ENCODE peak calls at places on chromosome 6, in nine cellular contexts. I is GM23338, R is transverse colon, A is H1, Q is sigmoid colon, J is endothelial cell of umbilical vein, C is breast epithelium, E is GM12892, Y is HepG2. M is an unnamed sample.

GRCh38 chr6:143449731-143450452 is 603 bp downstream of the ADAT2 start:
- DNase-seq in Q (no peak), A (no peak), Y (peak), J (peak), E (no peak), R (peak), I (peak), C (no peak), M (no peak)

GRCh38 chr6:28775052-28775376 is 148.8 kb downstream of the TRIM27 start:
- DNase-seq in Q (no peak), E (no peak), I (no peak), R (no peak), A (no peak), J (no peak), Y (no peak), C (no peak), M (no peak)

GRCh38 chr6:53651764-53652401 is 13.7 kb downstream of the KLHL31 start:
- DNase-seq in I (peak), J (peak), C (peak), R (peak), Q (peak), Y (peak), A (peak), E (peak), M (peak)

GRCh38 chr6:24614048-24614420 is 32.0 kb downstream of the KIAA0319 start:
- DNase-seq in R (no peak), E (no peak), J (no peak), C (no peak), I (no peak), A (no peak), Y (no peak), Q (no peak), M (no peak)

GRCh38 chr6:170006524-170007467 is 255.4 kb downstream of the ERMARD start:
- DNase-seq in Q (peak), C (no peak), Y (no peak), R (no peak), I (peak), A (peak), E (no peak), J (no peak), M (no peak)

GRCh38 chr6:111667921-111668320 is 62.2 kb upstream of the TRAF3IP2 start:
- DNase-seq in A (no peak), Q (no peak), I (no peak), C (no peak), J (no peak), E (no peak), Y (no peak), R (no peak), M (no peak)

GRCh38 chr6:10542135-10542689 is 21.1 kb downstream of the GCNT2 start:
- DNase-seq in R (no peak), Y (no peak), J (no peak), A (no peak), E (no peak), C (no peak), Q (no peak), I (no peak), M (no peak)

GRCh38 chr6:160135922-160136655 is 14.5 kb downstream of the SLC22A1 start:
- DNase-seq in R (no peak), E (no peak), C (no peak), Y (no peak), J (no peak), A (no peak), Q (no peak), I (no peak), M (no peak)

GRCh38 chr6:83870649-83871048 is 11.2 kb downstream of the CYB5R4 start:
- DNase-seq in Q (no peak), J (no peak), I (no peak), R (no peak), E (no peak), Y (peak), C (no peak), A (no peak), M (no peak)

GRCh38 chr6:29531668-29532067 is 27.9 kb downstream of the UBD start:
- DNase-seq in R (no peak), E (no peak), C (no peak), A (no peak), Q (no peak), J (no peak), I (no peak), Y (no peak), M (no peak)

GRCh38 chr6:158026054-158026900 is 44.6 kb downstream of the SYNJ2 start:
- DNase-seq in A (no peak), C (no peak), R (peak), E (peak), Y (peak), Q (peak), J (peak), I (peak), M (peak)

GRCh38 chr6:104531591-104531990 is 328.1 kb downstream of the HACE1 start:
- DNase-seq in Y (no peak), C (no peak), A (no peak), E (no peak), Q (no peak), R (no peak), I (no peak), J (no peak), M (no peak)

GRCh38 chr6:40352006-40352405 is 235.2 kb downstream of the LRFN2 start:
- DNase-seq in A (no peak), I (no peak), Q (peak), C (no peak), R (no peak), J (no peak), Y (no peak), E (no peak), M (no peak)

GRCh38 chr6:163533443-163533842 is 118.9 kb downstream of the QKI start:
- DNase-seq in Q (no peak), J (peak), I (no peak), E (no peak), R (no peak), Y (peak), A (no peak), C (no peak), M (no peak)

GRCh38 chr6:87664943-87665342 is 37.1 kb downstream of the AKIRIN2 start:
- DNase-seq in I (no peak), A (no peak), R (no peak), J (no peak), Q (no peak), C (no peak), E (no peak), Y (no peak), M (no peak)

GRCh38 chr6:127420558-127420957 is 38.6 kb downstream of the KIAA0408 start:
- DNase-seq in Q (peak), I (peak), Y (peak), E (peak), C (no peak), A (peak), R (peak), J (peak), M (peak)

GRCh38 chr6:45697605-45698004 is 318.1 kb downstream of the CLIC5 start:
- DNase-seq in I (no peak), E (no peak), A (no peak), Y (no peak), J (no peak), R (no peak), Q (no peak), C (no peak), M (no peak)

GRCh38 chr6:35321091-35321490 is 21.3 kb upstream of the PPARD start:
- DNase-seq in J (no peak), I (no peak), A (no peak), R (no peak), C (no peak), Y (no peak), Q (no peak), E (no peak), M (no peak)

GRCh38 chr6:150764638-150765456 is 100.7 kb upstream of the MTHFD1L start:
- DNase-seq in C (no peak), I (no peak), J (no peak), A (no peak), Q (no peak), Y (no peak), E (no peak), R (no peak), M (no peak)

GRCh38 chr6:107642348-107643347 is 152.7 kb downstream of the SOBP start:
- DNase-seq in A (no peak), C (no peak), I (no peak), E (no peak), Y (no peak), J (no peak), R (no peak), Q (no peak), M (no peak)

GRCh38 chr6:39876826-39877225 is 57.4 kb downstream of the MOCS1 start:
- DNase-seq in Y (no peak), E (no peak), J (no peak), R (no peak), Q (no peak), A (no peak), I (no peak), C (no peak), M (no peak)

GRCh38 chr6:33929575-33930288 is 125.9 kb upstream of the MLN start:
- DNase-seq in E (no peak), I (no peak), J (no peak), R (no peak), C (no peak), A (no peak), Q (no peak), Y (no peak), M (no peak)

GRCh38 chr6:44104661-44105060 is 22.6 kb downstream of the MRPL14 start:
- DNase-seq in C (no peak), Y (no peak), I (no peak), J (peak), R (no peak), Q (no peak), E (no peak), A (no peak), M (no peak)

GRCh38 chr6:161356167-161356844 is 82.4 kb upstream of the AGPAT4 start:
- DNase-seq in J (no peak), E (no peak), Q (no peak), I (no peak), Y (no peak), A (no peak), C (no peak), R (no peak), M (no peak)

GRCh38 chr6:118644007-118644406 is 7.4 kb downstream of the CEP85L start:
- DNase-seq in I (no peak), Y (no peak), R (no peak), E (no peak), C (no peak), A (no peak), Q (no peak), J (no peak), M (no peak)

GRCh38 chr6:125795301-125795700 is 4.5 kb downstream of the NCOA7 start:
- DNase-seq in I (no peak), Q (no peak), R (no peak), A (no peak), C (no peak), E (no peak), J (no peak), Y (no peak), M (no peak)

GRCh38 chr6:125469915-125470314 is 168.1 kb upstream of the HDDC2 start:
- DNase-seq in I (no peak), C (no peak), R (no peak), E (no peak), Y (no peak), J (no peak), Q (no peak), A (no peak), M (no peak)

GRCh38 chr6:139152892-139153271 is 18.0 kb downstream of the HECA start:
- DNase-seq in R (no peak), Q (no peak), I (no peak), E (no peak), A (no peak), C (no peak), J (no peak), Y (no peak), M (no peak)

GRCh38 chr6:74549746-74550145 is 656.1 kb downstream of the COL12A1 start:
- DNase-seq in J (no peak), A (no peak), I (peak), C (no peak), Y (peak), R (no peak), E (no peak), Q (no peak), M (no peak)

GRCh38 chr6:109912136-109912535 is 66.0 kb upstream of the GPR6 start:
- DNase-seq in I (no peak), J (no peak), Q (no peak), C (no peak), E (no peak), R (no peak), Y (no peak), A (no peak), M (no peak)

GRCh38 chr6:107444277-107444676 is 15.1 kb downstream of the PDSS2 start:
- DNase-seq in R (no peak), A (no peak), Y (no peak), C (no peak), J (no peak), E (no peak), Q (no peak), I (no peak), M (no peak)

GRCh38 chr6:142568857-142569597 is 267.2 kb downstream of the ADGRG6 start:
- DNase-seq in R (no peak), I (no peak), E (no peak), A (no peak), Q (no peak), Y (no peak), C (no peak), J (peak), M (no peak)

GRCh38 chr6:9039258-9039657 is 603.9 kb upstream of the SLC35B3 start:
- DNase-seq in Y (no peak), C (no peak), E (no peak), A (no peak), Q (no peak), J (no peak), I (no peak), R (no peak), M (no peak)

GRCh38 chr6:41561386-41561785 is 15.2 kb downstream of the FOXP4 start:
- DNase-seq in C (no peak), R (no peak), J (no peak), I (no peak), Q (no peak), E (no peak), A (no peak), Y (no peak), M (no peak)

GRCh38 chr6:106119526-106119925 is 33.4 kb downstream of the PRDM1 start:
- DNase-seq in R (peak), Y (no peak), A (no peak), Q (no peak), I (no peak), J (no peak), C (no peak), E (no peak), M (no peak)

DNA sequence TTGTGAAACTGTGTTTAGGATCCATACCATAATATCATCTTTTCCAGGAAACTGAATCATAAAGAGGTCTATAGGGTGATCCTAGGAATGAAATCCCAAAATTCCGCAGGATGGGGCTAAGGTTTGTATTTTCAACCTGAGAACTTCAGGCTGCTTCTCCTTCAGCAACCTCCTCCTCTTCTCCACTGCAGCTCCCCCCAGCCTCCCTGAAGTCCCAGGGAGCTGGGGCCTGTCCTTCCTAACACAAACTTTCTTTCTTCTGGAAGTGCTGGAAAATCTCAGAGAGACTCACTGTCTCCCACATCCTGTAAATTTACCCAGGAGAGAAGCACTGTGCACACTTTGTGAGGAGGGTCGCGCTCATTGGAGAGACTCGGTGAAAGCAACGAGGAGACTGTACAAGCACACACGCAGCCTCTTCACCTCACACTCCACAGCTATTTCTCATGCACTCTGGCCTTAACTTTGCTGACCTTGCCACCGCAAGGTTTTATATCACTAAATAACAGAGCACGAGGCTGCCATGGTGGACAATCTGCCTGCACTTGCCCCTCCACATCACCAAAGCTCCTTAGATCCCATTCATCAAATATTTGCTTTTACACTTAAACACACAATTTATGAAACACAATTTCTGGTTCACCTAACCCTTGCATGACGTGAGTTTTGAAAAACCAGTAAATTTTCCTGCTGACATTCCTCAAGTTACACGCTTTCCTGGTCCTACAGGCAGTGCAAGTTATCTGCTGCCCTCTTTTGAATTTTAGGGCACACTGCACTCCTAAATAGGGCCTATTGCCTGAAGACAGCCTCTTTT is 14.3 kb downstream of the ID4 start:
- DNase-seq in I (peak), E (no peak), C (no peak), J (peak), A (no peak), Q (no peak), R (peak), Y (peak), M (no peak)
- TF ChIP-seq POLR2AphosphoS5 in I (no peak), E (no peak), C (no peak), J (no peak), A (no peak), Q (no peak), R (no peak), Y (no peak), M (no peak)

DNA sequence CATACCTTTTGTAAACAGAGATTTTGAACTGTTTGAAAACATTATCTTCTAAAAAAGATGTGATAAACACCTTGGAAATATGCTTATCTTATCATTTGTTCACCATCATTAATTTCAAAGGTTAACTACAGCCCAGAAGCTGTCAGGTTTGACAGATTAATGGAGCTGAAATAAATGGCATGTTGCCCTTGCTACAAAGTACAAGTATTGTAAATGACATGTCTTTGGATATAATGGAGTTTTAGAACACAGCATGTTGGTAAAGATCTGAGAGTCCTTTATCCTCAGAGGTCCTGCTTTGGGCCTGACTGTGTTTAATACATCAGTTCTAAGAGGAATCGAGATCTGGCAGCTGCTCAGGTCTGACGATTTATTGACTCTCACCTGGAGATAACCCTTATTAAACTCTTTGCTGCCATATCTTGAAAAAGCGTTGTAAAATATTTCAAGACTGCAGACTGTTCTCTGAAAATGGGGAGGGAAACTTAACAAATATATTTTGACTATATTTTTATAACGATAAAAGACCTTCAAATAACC is 222.7 kb upstream of the OPRM1 start:
- DNase-seq in R (no peak), A (no peak), J (no peak), Y (no peak), Q (no peak), I (no peak), C (no peak), E (no peak), M (no peak)
- TF ChIP-seq POLR2AphosphoS5 in R (no peak), A (no peak), J (no peak), Y (no peak), Q (no peak), I (no peak), C (no peak), E (no peak), M (no peak)

GRCh38 chr6:5772634-5773230 is 234.0 kb downstream of the NRN1 start:
- DNase-seq in A (no peak), E (no peak), Q (no peak), I (no peak), R (no peak), C (no peak), J (no peak), Y (no peak), M (no peak)
- TF ChIP-seq POLR2AphosphoS5 in A (no peak), E (no peak), Q (no peak), I (no peak), R (no peak), C (no peak), J (no peak), Y (no peak), M (no peak)

GRCh38 chr6:167744681-167745659 is 81.7 kb upstream of the AFDN start:
- DNase-seq in Q (peak), J (no peak), C (no peak), A (no peak), R (no peak), E (no peak), Y (no peak), I (no peak), M (no peak)
- TF ChIP-seq POLR2AphosphoS5 in Q (no peak), J (no peak), C (no peak), A (no peak), R (no peak), E (no peak), Y (no peak), I (no peak), M (no peak)

GRCh38 chr6:15521516-15521915 is 141.3 kb downstream of the DTNBP1 start:
- DNase-seq in Q (peak), J (no peak), E (no peak), I (no peak), A (no peak), C (no peak), Y (no peak), R (no peak), M (no peak)
- TF ChIP-seq POLR2AphosphoS5 in Q (peak), J (no peak), E (no peak), I (no peak), A (no peak), C (no peak), Y (no peak), R (no peak), M (no peak)

DNA sequence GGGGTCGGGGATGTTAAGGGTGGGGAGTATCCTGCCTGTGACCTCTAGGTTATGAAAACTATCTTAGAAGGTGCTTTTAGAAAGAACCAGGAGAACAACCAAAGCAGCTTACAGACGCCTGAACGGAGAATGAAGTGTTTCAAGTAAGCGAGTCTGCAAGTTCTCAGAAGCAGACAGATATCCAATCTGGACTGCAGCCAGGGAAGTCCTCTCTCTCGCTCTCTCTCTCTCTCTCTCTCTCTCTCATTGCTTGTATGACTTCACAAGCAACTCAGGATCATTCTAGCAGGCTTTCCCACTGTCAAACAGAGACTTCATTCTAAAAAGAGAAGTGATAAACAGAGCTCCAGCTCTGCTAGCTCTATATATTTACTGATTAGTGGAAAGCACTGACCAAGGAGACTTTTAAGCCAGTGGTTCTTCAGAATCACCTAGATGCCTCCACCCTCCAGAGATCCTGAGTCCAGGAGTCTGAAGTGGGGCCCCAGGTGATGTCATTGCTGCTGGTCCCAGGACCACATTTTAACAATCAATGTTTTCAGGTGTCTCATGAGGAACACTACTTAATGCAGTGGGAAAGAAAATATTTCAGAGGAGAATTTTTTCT is 6.0 kb downstream of the TCF21 start:
- DNase-seq in J (no peak), Q (peak), R (no peak), E (no peak), I (no peak), Y (no peak), C (no peak), A (no peak), M (no peak)
- TF ChIP-seq POLR2AphosphoS5 in J (no peak), Q (peak), R (no peak), E (no peak), I (no peak), Y (no peak), C (no peak), A (no peak), M (no peak)

GRCh38 chr6:156782691-156783320 is 5.6 kb downstream of the ARID1B start:
- DNase-seq in R (no peak), Y (no peak), C (no peak), I (no peak), E (no peak), J (peak), Q (no peak), A (no peak), M (no peak)
- TF ChIP-seq POLR2AphosphoS5 in R (no peak), Y (no peak), C (no peak), I (no peak), E (no peak), J (no peak), Q (no peak), A (no peak), M (no peak)

M was measured in GM12891.